ENCODE peak calls at places on chromosomes 6 and 20, in eight cellular contexts. Z, O, C, P, X, S, M and N are unnamed samples.

GRCh38 chr6:113461153-113461897 is 395.8 kb upstream of the MARCKS start:
- DNase-seq in M (no peak), P (no peak), Z (peak), X (no peak), C (no peak), O (no peak), S (no peak), N (no peak)

GRCh38 chr6:10384333-10384718 is 30.5 kb downstream of the TFAP2A start:
- DNase-seq in P (no peak), X (no peak), Z (no peak), M (no peak), C (no peak), O (no peak), S (no peak), N (no peak)

GRCh38 chr20:61389077-61389476 is 137.0 kb downstream of the CDH4 start:
- DNase-seq in O (no peak), S (no peak), X (no peak), M (no peak), C (no peak), Z (no peak), P (no peak), N (no peak)

GRCh38 chr6:81962198-81962597 is 209.7 kb upstream of the TENT5A start:
- DNase-seq in Z (no peak), C (no peak), M (no peak), P (no peak), S (no peak), X (no peak), O (no peak), N (peak)

GRCh38 chr20:33120934-33121333 is 41.5 kb downstream of the BPIFB4 start:
- DNase-seq in S (no peak), O (no peak), M (no peak), Z (no peak), P (no peak), C (no peak), X (no peak), N (no peak)

GRCh38 chr20:41174373-41174772 is 37.0 kb downstream of the PLCG1 start:
- DNase-seq in C (no peak), Z (no peak), S (no peak), O (no peak), M (no peak), P (no peak), X (no peak), N (no peak)

GRCh38 chr6:163757506-163757905 is 343.0 kb downstream of the QKI start:
- DNase-seq in C (no peak), P (no peak), Z (no peak), O (no peak), X (no peak), M (no peak), S (no peak), N (no peak)

GRCh38 chr20:14716251-14716650 is 378.8 kb upstream of the FLRT3 start:
- DNase-seq in X (no peak), S (no peak), M (no peak), O (no peak), Z (no peak), P (no peak), C (no peak), N (no peak)

GRCh38 chr20:17519606-17520285 is 11.4 kb downstream of the BFSP1 start:
- DNase-seq in C (no peak), P (no peak), M (no peak), O (no peak), Z (no peak), X (no peak), S (no peak), N (no peak)

GRCh38 chr6:125910518-125910917 is 46.1 kb upstream of the HINT3 start:
- DNase-seq in S (no peak), X (no peak), P (no peak), C (no peak), M (no peak), Z (no peak), O (no peak), N (no peak)

GRCh38 chr6:109349419-109349987 is 32.8 kb downstream of the CD164 start:
- DNase-seq in Z (peak), O (peak), P (no peak), C (no peak), S (no peak), X (no peak), M (no peak), N (peak)

GRCh38 chr6:148435386-148435785 is 92.7 kb downstream of the SASH1 start:
- DNase-seq in S (no peak), P (no peak), O (no peak), M (no peak), Z (no peak), X (no peak), C (no peak), N (no peak)

GRCh38 chr6:19142236-19142635 is 694.9 kb upstream of the ID4 start:
- DNase-seq in Z (no peak), O (no peak), M (no peak), X (no peak), P (no peak), C (no peak), S (no peak), N (no peak)

GRCh38 chr6:12392490-12392889 is 102.3 kb downstream of the EDN1 start:
- DNase-seq in S (no peak), P (no peak), M (no peak), C (no peak), X (no peak), Z (no peak), O (no peak), N (no peak)

GRCh38 chr6:35038076-35038475 is 103.1 kb downstream of the TCP11 start:
- DNase-seq in X (no peak), M (no peak), O (no peak), Z (no peak), S (no peak), C (no peak), P (no peak), N (no peak)

GRCh38 chr20:43744966-43745733 is 18.3 kb upstream of the GTSF1L start:
- DNase-seq in Z (no peak), X (no peak), P (no peak), C (no peak), O (peak), S (no peak), M (no peak), N (peak)

GRCh38 chr20:51326241-51326819 is 216.2 kb downstream of the NFATC2 start:
- DNase-seq in M (no peak), O (no peak), X (no peak), S (peak), C (peak), P (no peak), Z (no peak), N (no peak)

GRCh38 chr6:46279874-46280273 is 109.1 kb upstream of the ENPP5 start:
- DNase-seq in P (no peak), C (no peak), S (no peak), O (no peak), Z (peak), M (no peak), X (no peak), N (no peak)

GRCh38 chr20:8449120-8449519 is 317.1 kb downstream of the PLCB1 start:
- DNase-seq in M (no peak), P (no peak), Z (peak), C (no peak), S (no peak), O (no peak), X (no peak), N (no peak)

GRCh38 chr6:31356216-31356945 is 598 bp downstream of the HLA-B start:
- DNase-seq in Z (no peak), P (peak), S (no peak), O (no peak), X (no peak), C (peak), M (no peak), N (peak)

GRCh38 chr20:53403029-53403428 is 190.6 kb downstream of the ZNF217 start:
- DNase-seq in P (no peak), S (no peak), M (no peak), O (no peak), C (no peak), Z (no peak), X (no peak), N (no peak)

GRCh38 chr20:63484236-63484635 is 11.8 kb upstream of the KCNQ2 start:
- DNase-seq in Z (no peak), M (no peak), O (no peak), X (no peak), C (no peak), P (no peak), S (no peak), N (peak)

GRCh38 chr6:32194825-32195651 is 2.6 kb upstream of the GPSM3 start:
- DNase-seq in Z (peak), O (peak), M (no peak), P (no peak), X (peak), S (peak), C (peak), N (no peak)

GRCh38 chr20:19314619-19315018 is 102.2 kb downstream of the SLC24A3 start:
- DNase-seq in O (no peak), Z (no peak), M (no peak), X (no peak), P (no peak), C (no peak), S (no peak), N (no peak)

GRCh38 chr6:10884245-10884972 is 2.4 kb upstream of the SYCP2L start:
- DNase-seq in S (no peak), C (no peak), M (no peak), X (no peak), O (no peak), P (no peak), Z (no peak), N (no peak)

GRCh38 chr6:126066068-126067048 is 80.0 kb downstream of the TRMT11 start:
- DNase-seq in C (no peak), S (no peak), M (no peak), O (no peak), X (no peak), Z (no peak), P (no peak), N (no peak)

GRCh38 chr6:43308101-43308989 is at the start of gene CRIP3:
- DNase-seq in X (no peak), Z (peak), C (no peak), O (peak), P (peak), S (peak), M (peak), N (peak)

GRCh38 chr6:20669571-20670314 is 135.5 kb downstream of the CDKAL1 start:
- DNase-seq in M (no peak), C (no peak), S (no peak), Z (no peak), O (no peak), P (no peak), X (no peak), N (no peak)

GRCh38 chr20:42190084-42190483 is 571.9 kb upstream of the CHD6 start:
- DNase-seq in C (no peak), S (no peak), P (no peak), X (no peak), M (no peak), Z (no peak), O (no peak), N (no peak)

GRCh38 chr6:13046084-13046483 is 282.3 kb downstream of the TBC1D7 start:
- DNase-seq in M (no peak), O (no peak), C (no peak), P (no peak), X (no peak), Z (no peak), S (no peak), N (no peak)